ENCODE peak calls at places on chromosome X, in four cellular contexts. I is HCT116, A is endothelial cell of umbilical vein, B is breast epithelium. X is an unnamed sample.

GRCh38 chrX:41481264-41482109 is 34.3 kb downstream of the NYX start:
- DNase-seq in B (no peak), A (peak), I (peak), X (no peak)

GRCh38 chrX:54413753-54414152 is 26.5 kb upstream of the TSR2 start:
- DNase-seq in A (no peak), B (no peak), I (no peak), X (no peak)

GRCh38 chrX:132209527-132209926 is 9.7 kb downstream of the RAP2C start:
- DNase-seq in B (no peak), A (no peak), I (no peak), X (no peak)

GRCh38 chrX:1392376-1393130 is 640 bp upstream of the SLC25A6 start:
- DNase-seq in I (no peak), B (peak), A (no peak), X (peak)

GRCh38 chrX:9846631-9847030 is 60.4 kb downstream of the SHROOM2 start:
- DNase-seq in I (no peak), A (no peak), B (no peak), X (no peak)

GRCh38 chrX:148929686-148930085 is 429.3 kb downstream of the AFF2 start:
- DNase-seq in I (no peak), A (no peak), B (no peak), X (no peak)

GRCh38 chrX:120653000-120653399 is 23.1 kb upstream of the C1GALT1C1 start:
- DNase-seq in A (no peak), I (no peak), B (no peak), X (no peak)

GRCh38 chrX:101028562-101028961 is 23.3 kb downstream of the TRMT2B start:
- DNase-seq in B (no peak), A (no peak), I (no peak), X (no peak)

GRCh38 chrX:154541896-154542722 is 4.5 kb downstream of the G6PD start:
- DNase-seq in I (peak), B (peak), A (peak), X (no peak)

GRCh38 chrX:153946910-153947769 is 2.7 kb upstream of the RENBP start:
- DNase-seq in A (peak), I (peak), B (peak), X (no peak)

GRCh38 chrX:122572461-122572860 is 611.6 kb upstream of the GRIA3 start:
- DNase-seq in I (no peak), B (no peak), A (no peak), X (no peak)

GRCh38 chrX:38799995-38800394 is 1.3 kb upstream of the MID1IP1 start:
- DNase-seq in I (no peak), B (no peak), A (no peak), X (no peak)

GRCh38 chrX:9355739-9356138 is 109.1 kb upstream of the TBL1X start:
- DNase-seq in A (no peak), B (no peak), I (no peak), X (no peak)

GRCh38 chrX:153075366-153075765 is 3.1 kb downstream of the PNMA6A start:
- DNase-seq in I (no peak), B (no peak), A (no peak), X (no peak)

GRCh38 chrX:132292753-132293152 is 73.5 kb upstream of the RAP2C start:
- DNase-seq in B (no peak), I (peak), A (peak), X (peak)

GRCh38 chrX:1525583-1526355 is 11.2 kb downstream of the P2RY8 start:
- DNase-seq in B (no peak), A (no peak), I (no peak), X (no peak)

GRCh38 chrX:149504226-149504914 is 736 bp downstream of the IDS start:
- DNase-seq in A (no peak), I (no peak), B (no peak), X (no peak)

GRCh38 chrX:9604111-9604907 is 139.5 kb downstream of the TBL1X start:
- DNase-seq in A (no peak), I (no peak), B (no peak), X (no peak)

GRCh38 chrX:141839856-141840255 is 1.7 kb downstream of the MAGEC3 start:
- DNase-seq in A (no peak), I (no peak), B (no peak), X (no peak)

GRCh38 chrX:107842715-107843400 is 17.2 kb downstream of the MID2 start:
- DNase-seq in A (peak), B (no peak), I (no peak), X (no peak)

GRCh38 chrX:17605676-17606075 is 131.6 kb upstream of the SCML1 start:
- DNase-seq in B (no peak), I (no peak), A (no peak), X (no peak)

GRCh38 chrX:3226087-3226486 is 120.4 kb downstream of the MXRA5 start:
- DNase-seq in B (no peak), A (no peak), I (no peak), X (no peak)

GRCh38 chrX:6981718-6982406 is 165.7 kb upstream of the STS start:
- DNase-seq in I (no peak), B (no peak), A (no peak), X (no peak)

GRCh38 chrX:104566921-104567501 is 1.0 kb downstream of the IL1RAPL2 start:
- DNase-seq in B (no peak), A (no peak), I (no peak), X (no peak)

GRCh38 chrX:31039327-31039711 is 32.5 kb downstream of the FTHL17 start:
- DNase-seq in I (no peak), A (no peak), B (no peak), X (no peak)

GRCh38 chrX:76253432-76253831 is 80.6 kb downstream of the PBDC1 start:
- DNase-seq in A (peak), I (peak), B (no peak), X (peak)

GRCh38 chrX:23752740-23753435 is 9.8 kb upstream of the ACOT9 start:
- DNase-seq in B (no peak), I (no peak), A (peak), X (no peak)

GRCh38 chrX:12949205-12949926 is 25.5 kb upstream of the TMSB4X start:
- DNase-seq in I (no peak), B (no peak), A (no peak), X (no peak)

GRCh38 chrX:12951590-12951965 is 23.3 kb upstream of the TMSB4X start:
- DNase-seq in I (no peak), A (no peak), B (no peak), X (no peak)

GRCh38 chrX:12948495-12948894 is 26.4 kb upstream of the TMSB4X start:
- DNase-seq in B (no peak), I (no peak), A (no peak), X (no peak)

GRCh38 chrX:12950851-12951589 is 23.9 kb upstream of the TMSB4X start:
- DNase-seq in B (no peak), A (no peak), I (no peak), X (no peak)

DNA sequence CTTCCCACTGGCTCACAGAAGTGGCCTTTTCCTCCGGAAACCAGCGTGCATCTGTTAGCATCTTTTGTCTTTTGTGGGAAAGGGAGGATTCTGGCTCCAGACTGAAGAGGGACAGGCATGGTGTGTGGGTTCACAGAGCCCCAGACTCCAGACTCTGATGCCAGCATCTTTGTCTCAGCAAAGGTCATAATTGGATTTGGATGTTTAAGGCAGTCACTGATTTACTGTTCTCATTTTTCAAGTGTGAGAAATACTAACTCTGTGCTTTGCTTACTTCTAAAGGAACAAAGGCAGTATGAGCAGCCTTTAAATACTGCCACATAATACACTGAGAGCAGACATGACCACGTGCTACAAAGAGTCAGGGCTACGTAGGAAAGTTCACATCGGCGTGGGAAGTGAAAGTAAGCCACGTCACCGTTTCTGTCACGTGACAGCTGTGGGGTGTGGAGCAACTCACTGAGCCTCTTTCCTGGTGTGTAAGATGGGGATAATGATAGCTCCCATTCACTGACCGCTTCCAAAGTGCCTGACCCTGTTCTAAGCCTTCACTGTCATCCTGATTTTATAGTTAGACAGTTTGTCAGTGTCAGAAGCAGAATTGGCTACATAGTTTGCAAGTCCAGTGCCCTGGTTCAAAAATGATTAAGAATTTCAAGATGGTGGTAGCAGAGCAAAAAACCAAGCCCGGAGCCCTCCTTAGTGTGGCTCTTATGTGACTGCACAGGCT is 24.8 kb upstream of the TMSB4X start:
- DNase-seq in A (peak), B (peak), I (no peak), X (peak)
- TF ChIP-seq POLR2AphosphoS5 in A (no peak), B (peak), I (no peak), X (peak)

GRCh38 chrX:40003071-40003981 is 94.4 kb downstream of the BCOR start:
- DNase-seq in I (no peak), A (no peak), B (no peak), X (no peak)
- TF ChIP-seq POLR2AphosphoS5 in I (no peak), A (no peak), B (no peak), X (no peak)

DNA sequence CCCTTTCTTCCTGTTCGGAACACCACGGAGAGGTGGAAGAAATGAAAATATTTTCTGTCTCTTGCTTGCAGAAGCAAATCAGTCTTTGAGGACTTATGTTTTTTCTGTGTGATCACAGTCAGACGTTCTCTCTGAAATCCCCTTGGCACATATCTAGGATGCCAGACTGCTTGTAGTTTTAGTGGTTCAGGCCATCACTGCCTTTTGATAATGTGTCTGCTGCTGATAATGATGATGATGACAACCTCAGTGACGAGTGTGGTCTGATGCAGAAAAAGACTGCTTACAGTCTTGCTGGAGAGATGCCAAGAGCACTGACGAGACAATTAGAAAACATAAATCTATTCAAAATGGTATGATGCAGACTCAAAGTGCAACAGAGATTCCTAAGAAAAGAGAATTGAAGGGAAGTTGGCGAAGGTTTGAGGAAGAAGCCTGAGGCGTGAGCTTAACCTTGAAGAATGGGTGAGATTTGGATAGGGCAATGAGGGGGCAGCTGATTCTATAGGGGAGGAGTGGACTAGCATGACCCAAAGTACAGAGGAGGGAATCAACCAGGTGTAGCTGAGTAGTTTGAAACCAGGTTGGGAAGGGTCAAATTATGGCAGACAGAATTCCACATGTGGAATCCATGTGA is 7.9 kb downstream of the RAB33A start:
- DNase-seq in B (no peak), A (peak), I (no peak), X (no peak)
- TF ChIP-seq POLR2AphosphoS5 in B (no peak), A (no peak), I (no peak), X (no peak)

GRCh38 chrX:44342866-44343265 is 606 bp downstream of the EFHC2 start:
- DNase-seq in A (no peak), I (no peak), B (no peak), X (no peak)

GRCh38 chrX:44344194-44344593 is 722 bp upstream of the EFHC2 start:
- DNase-seq in A (no peak), I (no peak), B (no peak), X (no peak)

GRCh38 chrX:44332437-44332836 is 11.0 kb downstream of the EFHC2 start:
- DNase-seq in A (no peak), I (no peak), B (no peak), X (no peak)

GRCh38 chrX:44343412-44343942 is at the start of gene EFHC2:
- DNase-seq in B (peak), A (peak), I (no peak), X (peak)

DNA sequence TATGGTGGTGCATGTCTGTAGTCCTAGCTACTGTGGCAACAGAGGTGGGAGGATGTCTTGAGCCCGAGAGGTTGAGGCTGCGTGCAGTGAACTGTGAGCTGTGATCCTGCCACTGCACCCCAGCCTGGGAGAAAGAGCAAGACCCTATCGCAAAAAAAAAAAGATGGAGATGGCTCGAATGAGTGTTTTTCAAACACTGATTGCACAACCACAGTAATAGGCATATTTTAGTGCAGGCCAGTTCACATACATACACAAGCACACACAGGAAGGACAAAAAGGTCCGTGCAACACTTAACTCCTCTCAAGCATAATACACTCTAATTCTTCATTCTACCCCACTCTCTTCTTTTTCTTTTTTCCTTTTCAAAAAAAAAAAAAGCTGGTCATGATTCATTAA is 5.1 kb downstream of the EFHC2 start:
- DNase-seq in A (no peak), I (no peak), B (no peak), X (no peak)
- TF ChIP-seq POLR2AphosphoS5 in A (no peak), I (no peak), B (no peak), X (no peak)